ENCODE peak calls at places on chromosomes 12 and 14, in nine cellular contexts. M is neuronal stem cell, A is PC-3, C is IMR-90, T is endothelial cell of umbilical vein, G is GM23248, Q is HepG2, X is H9, H is kidney. L is an unnamed sample.
A peak's percentile ranks its signal among the peaks of the same experiment; 100 is the strongest.

GRCh38 chr12:65533177-65533883 is 254.8 kb downstream of the MSRB3 start:
- DNase-seq in G (no peak), X (no peak), A (peak; percentile 75), T (peak; percentile 85), M (no peak), C (peak; percentile 52), H (no peak), Q (no peak), L (peak; percentile 78)

GRCh38 chr14:57871487-57872080 is 5.7 kb upstream of the SLC35F4 start:
- DNase-seq in X (peak; percentile 47), M (peak; percentile 32), Q (peak; percentile 26), G (peak; percentile 86), T (peak; percentile 26), H (no peak), A (peak; percentile 93), C (peak; percentile 28), L (peak; percentile 63)

GRCh38 chr12:26100966-26101744 is 23.7 kb downstream of the BHLHE41 start:
- DNase-seq in A (peak; percentile 100), C (no peak), M (no peak), G (no peak), X (no peak), H (no peak), T (no peak), Q (no peak), L (no peak)

GRCh38 chr12:103626498-103626897 is 39.4 kb downstream of the STAB2 start:
- DNase-seq in G (peak; percentile 88), X (peak; percentile 49), T (peak; percentile 66), M (peak; percentile 8), H (no peak), C (peak; percentile 51), A (peak; percentile 65), Q (peak; percentile 24), L (peak; percentile 22)

GRCh38 chr14:45201908-45202307 is 51.1 kb downstream of the MIS18BP1 start:
- DNase-seq in Q (peak; percentile 14), A (peak; percentile 13), H (no peak), M (no peak), X (peak; percentile 44), G (peak; percentile 29), T (peak; percentile 15), C (no peak), L (peak; percentile 41)

GRCh38 chr12:45695035-45695434 is 34.5 kb upstream of the ARID2 start:
- DNase-seq in H (no peak), C (peak; percentile 11), X (no peak), G (no peak), M (no peak), T (no peak), Q (no peak), A (no peak), L (no peak)

GRCh38 chr12:131923260-131923659 is 5.8 kb upstream of the PUS1 start:
- DNase-seq in G (no peak), A (no peak), Q (no peak), C (no peak), T (no peak), X (no peak), M (no peak), H (no peak), L (no peak)

GRCh38 chr14:53599221-53599945 is 357.2 kb downstream of the BMP4 start:
- DNase-seq in T (no peak), Q (peak; percentile 15), A (no peak), G (no peak), H (no peak), X (no peak), M (no peak), C (peak; percentile 12), L (peak; percentile 25)

GRCh38 chr12:4540170-4540569 is 1.5 kb downstream of the RAD51AP1 start:
- DNase-seq in X (no peak), C (no peak), Q (no peak), M (no peak), H (no peak), A (no peak), T (no peak), G (no peak), L (no peak)
- H3K9ac ChIP-seq in X (peak overlapping the region; percentile 99), C (no peak overlapping the region), Q (peak overlapping the region; percentile 86), M (no peak overlapping the region), H (no peak overlapping the region), A (peak overlapping the region; percentile 95), T (peak overlapping the region; percentile 100), G (no peak overlapping the region), L (no peak overlapping the region)

GRCh38 chr12:10212623-10213131 is at the start of gene GABARAPL1:
- DNase-seq in H (peak; percentile 95), A (peak; percentile 45), Q (peak; percentile 60), X (peak; percentile 83), M (peak; percentile 76), G (peak; percentile 89), T (no peak), C (peak; percentile 82), L (peak; percentile 76)

GRCh38 chr12:10214131-10214876 is 1.6 kb downstream of the GABARAPL1 start:
- DNase-seq in A (peak; percentile 42), T (peak; percentile 67), M (no peak), H (no peak), G (peak; percentile 73), Q (no peak), X (no peak), C (peak; percentile 72), L (peak; percentile 86)

GRCh38 chr12:10215451-10215850 is 2.8 kb downstream of the GABARAPL1 start:
- DNase-seq in A (no peak), T (no peak), C (no peak), M (no peak), X (no peak), Q (no peak), G (no peak), H (no peak), L (no peak)

GRCh38 chr12:10213168-10214130 is 772 bp downstream of the GABARAPL1 start:
- DNase-seq in G (peak; percentile 95), C (peak; percentile 87), A (peak; percentile 44), T (peak; percentile 72), M (no peak), X (peak; percentile 63), Q (peak; percentile 39), H (peak; percentile 90), L (peak; percentile 94)

DNA sequence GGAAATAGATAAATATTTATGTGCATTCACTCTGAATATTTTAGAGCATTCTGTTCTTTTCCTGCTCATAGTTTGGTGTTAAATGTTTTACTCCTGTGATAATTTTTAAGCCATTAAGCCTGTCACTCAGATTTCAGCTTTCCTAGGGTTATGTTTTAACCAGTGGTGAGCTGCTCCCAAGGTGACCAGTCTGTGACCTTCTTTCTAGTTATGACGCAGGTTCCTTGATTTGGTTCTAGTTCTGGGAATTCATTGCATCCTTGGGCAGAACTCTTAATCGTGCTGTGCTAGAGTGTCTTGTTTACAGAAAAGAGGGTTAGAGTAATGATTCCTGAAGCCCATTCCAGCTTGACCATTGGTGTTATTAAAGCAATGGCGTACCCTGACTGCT is 2.2 kb downstream of the GABARAPL1 start:
- DNase-seq in T (no peak), M (no peak), X (no peak), A (no peak), H (no peak), Q (no peak), G (no peak), C (no peak), L (no peak)
- H3K9ac ChIP-seq in T (peak overlapping the region; percentile 98), M (no peak overlapping the region), X (peak overlapping the region; percentile 7), A (no peak overlapping the region), H (no peak overlapping the region), Q (no peak overlapping the region), G (peak overlapping the region; percentile 100), C (peak overlapping the region; percentile 89), L (peak overlapping the region; percentile 22)

GRCh38 chr14:95935228-95935822 is 58.7 kb downstream of the TUNAR start:
- DNase-seq in T (peak; percentile 19), X (peak; percentile 45), A (peak; percentile 26), M (peak; percentile 77), G (peak; percentile 57), C (peak; percentile 41), H (no peak), Q (peak; percentile 6), L (peak; percentile 33)

DNA sequence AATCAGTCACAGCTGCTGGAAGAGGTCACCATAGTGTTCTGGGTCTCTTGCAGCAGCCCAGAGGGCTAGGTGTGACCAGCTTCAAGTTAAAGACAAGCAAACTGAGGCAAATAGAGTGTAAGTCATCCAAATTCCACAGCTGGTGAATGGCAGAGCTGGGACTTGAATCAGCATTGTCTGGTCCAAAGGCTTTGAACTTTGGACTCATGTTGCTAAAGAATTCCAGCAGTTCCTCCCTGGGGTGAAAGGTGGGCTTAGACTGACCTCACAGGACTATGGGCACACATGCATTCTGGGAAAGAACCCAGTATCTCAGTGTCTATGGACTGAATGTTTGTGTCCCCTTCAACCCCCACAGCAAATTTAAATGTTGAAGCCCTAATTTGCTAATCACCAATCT is 54.8 kb downstream of the TUNAR start:
- DNase-seq in G (no peak), X (no peak), Q (peak; percentile 2), T (no peak), C (no peak), A (no peak), M (no peak), H (no peak), L (no peak)
- H3K9ac ChIP-seq in G (no peak overlapping the region), X (no peak overlapping the region), Q (no peak overlapping the region), T (no peak overlapping the region), C (no peak overlapping the region), A (no peak overlapping the region), M (no peak overlapping the region), H (no peak overlapping the region), L (no peak overlapping the region)

GRCh38 chr14:93945070-93945399 is 17.9 kb downstream of the FAM181A start:
- DNase-seq in A (no peak), G (no peak), X (no peak), H (no peak), T (no peak), C (no peak), M (no peak), Q (no peak), L (no peak)

GRCh38 chr14:93946104-93946503 is 19.0 kb downstream of the FAM181A start:
- DNase-seq in H (no peak), X (no peak), G (peak; percentile 24), C (peak; percentile 49), Q (no peak), T (no peak), A (no peak), M (no peak), L (peak; percentile 27)

GRCh38 chr14:93943052-93943451 is 15.9 kb downstream of the FAM181A start:
- DNase-seq in C (peak; percentile 78), X (no peak), A (no peak), G (no peak), Q (no peak), T (no peak), H (no peak), M (no peak), L (peak; percentile 81)

GRCh38 chr14:93943930-93944329 is 16.8 kb downstream of the FAM181A start:
- DNase-seq in H (no peak), A (no peak), Q (no peak), T (no peak), M (no peak), X (no peak), G (no peak), C (no peak), L (no peak)

DNA sequence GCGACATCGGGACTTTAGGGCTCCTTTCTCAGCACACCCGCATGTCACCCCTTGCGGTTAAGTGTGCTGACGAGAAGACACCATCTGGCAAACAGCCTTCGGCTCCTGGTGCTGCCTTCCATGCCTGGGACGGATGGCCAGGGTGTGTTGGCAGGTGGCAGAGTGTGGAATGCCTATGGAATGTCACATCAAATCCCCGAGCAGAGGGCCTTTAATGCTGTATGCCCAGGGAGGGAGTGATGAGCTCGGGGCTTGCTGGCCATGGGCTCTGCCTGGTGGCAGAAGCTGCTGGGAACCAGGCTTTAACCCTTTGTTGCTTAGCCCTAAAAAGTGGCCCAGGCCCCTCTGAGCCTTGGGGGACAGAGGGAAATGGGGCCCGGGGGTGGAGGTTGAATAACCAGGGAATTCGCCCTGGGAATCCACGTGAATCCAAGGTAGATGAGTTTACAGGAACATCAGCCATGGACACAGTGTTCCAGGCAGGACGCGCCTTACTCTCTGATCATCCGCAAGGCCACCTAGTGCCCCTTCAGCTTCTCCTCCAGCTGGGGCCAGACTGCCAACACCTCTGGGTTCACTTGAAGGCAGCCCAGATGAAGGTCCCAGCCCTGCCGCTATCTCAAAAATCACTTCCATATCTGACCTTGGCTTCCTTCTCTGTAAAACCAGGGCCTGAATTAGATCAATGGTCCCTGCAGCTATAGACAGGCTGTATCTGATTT is 17.4 kb downstream of the FAM181A start:
- DNase-seq in X (no peak), G (no peak), T (no peak), C (no peak), H (no peak), A (no peak), M (no peak), Q (no peak), L (no peak)
- H3K9ac ChIP-seq in X (no peak overlapping the region), G (no peak overlapping the region), T (no peak overlapping the region), C (no peak overlapping the region), H (no peak overlapping the region), A (no peak overlapping the region), M (no peak overlapping the region), Q (no peak overlapping the region), L (no peak overlapping the region)

L was measured in fibroblast of lung.